ENCODE peak calls at places on chromosome 1, in seven cellular contexts. F, I, G, M, A, C and S are unnamed samples.

GRCh38 chr1:64043976-64044375 is 159.4 kb upstream of the UBE2U start:
- DNase-seq in C (peak), G (no peak), F (no peak), M (no peak), I (peak), A (no peak), S (peak)

GRCh38 chr1:70264875-70265274 is 43.7 kb downstream of the SRSF11 start:
- DNase-seq in F (no peak), M (no peak), C (peak), A (no peak), G (no peak), I (no peak), S (no peak)

GRCh38 chr1:11528636-11529121 is 49.7 kb downstream of the DISP3 start:
- DNase-seq in M (no peak), C (no peak), I (peak), F (no peak), G (no peak), A (no peak), S (no peak)

GRCh38 chr1:111512132-111512874 is 8.9 kb upstream of the ADORA3 start:
- DNase-seq in M (no peak), C (no peak), I (no peak), G (no peak), F (no peak), A (no peak), S (no peak)

GRCh38 chr1:41642922-41643321 is 158.4 kb upstream of the EDN2 start:
- DNase-seq in F (no peak), I (no peak), G (no peak), M (no peak), C (no peak), A (no peak), S (peak)

GRCh38 chr1:175822575-175822974 is 79.2 kb upstream of the TNR start:
- DNase-seq in C (no peak), G (no peak), M (no peak), I (no peak), A (no peak), F (no peak), S (no peak)

GRCh38 chr1:95222629-95223028 is 11.4 kb upstream of the RWDD3 start:
- DNase-seq in A (no peak), F (no peak), G (no peak), I (no peak), M (no peak), C (no peak), S (no peak)

GRCh38 chr1:105100102-105100501 is 1350.4 kb downstream of the AMY1C start:
- DNase-seq in G (no peak), A (no peak), C (no peak), F (no peak), M (no peak), I (no peak), S (no peak)

GRCh38 chr1:162561616-162562451 is at the start of gene UAP1:
- DNase-seq in A (no peak), M (no peak), F (no peak), C (no peak), I (no peak), G (no peak), S (peak)

GRCh38 chr1:2202008-2202575 is 7.5 kb upstream of the FAAP20 start:
- DNase-seq in C (no peak), I (no peak), A (no peak), F (no peak), G (no peak), M (no peak), S (no peak)

GRCh38 chr1:208179303-208179702 is 64.9 kb downstream of the PLXNA2 start:
- DNase-seq in C (no peak), M (no peak), G (no peak), A (no peak), I (no peak), F (no peak), S (no peak)

GRCh38 chr1:55634516-55634915 is 419.4 kb upstream of the USP24 start:
- DNase-seq in M (no peak), G (no peak), A (no peak), C (no peak), I (no peak), F (no peak), S (no peak)